ENCODE peak calls at places on chromosomes 12 and 14, in six cellular contexts. X is epithelial cell of prostate, K is endothelial cell, F is kidney epithelial cell, O is left ventricle myocardium inferior, G is heart right ventricle. A is an unnamed sample.

GRCh38 chr12:47744005-47744651 is 14.6 kb downstream of the RAPGEF3 start:
- DNase-seq in O (no peak), G (no peak), F (no peak), X (no peak), K (no peak), A (peak)

GRCh38 chr12:52519826-52520662 is at the start of gene KRT5:
- DNase-seq in O (no peak), G (no peak), F (no peak), K (peak), X (peak), A (peak)

GRCh38 chr14:94345344-94346072 is 22.4 kb upstream of the SERPINA6 start:
- DNase-seq in O (no peak), X (peak), F (peak), G (no peak), K (no peak), A (no peak)

GRCh38 chr12:54701940-54702592 is 53.9 kb upstream of the DCD start:
- DNase-seq in X (no peak), G (no peak), O (no peak), K (no peak), F (no peak), A (no peak)

GRCh38 chr12:6767592-6768384 is 1.6 kb downstream of the PTMS start:
- DNase-seq in G (peak), F (no peak), O (no peak), X (no peak), K (no peak), A (no peak)

GRCh38 chr12:86256169-86256568 is at the start of gene MGAT4C:
- DNase-seq in X (no peak), G (no peak), F (no peak), O (no peak), K (no peak), A (no peak)

GRCh38 chr12:12202105-12202504 is 64.7 kb downstream of the LRP6 start:
- DNase-seq in K (no peak), G (no peak), O (no peak), X (no peak), F (no peak), A (no peak)

GRCh38 chr12:130335517-130336392 is 1.9 kb upstream of the PIWIL1 start:
- DNase-seq in G (peak), K (peak), F (no peak), O (no peak), X (no peak), A (no peak)

GRCh38 chr12:52579468-52580450 is 6.1 kb upstream of the KRT74 start:
- DNase-seq in G (no peak), X (peak), F (no peak), O (no peak), K (no peak), A (no peak)

GRCh38 chr12:51868821-51869489 is 18.9 kb upstream of the ANKRD33 start:
- DNase-seq in G (no peak), O (no peak), X (no peak), K (no peak), F (no peak), A (no peak)

GRCh38 chr14:39265032-39265431 is 31.3 kb downstream of the MIA2 start:
- DNase-seq in O (no peak), F (no peak), K (no peak), G (no peak), X (no peak), A (no peak)

GRCh38 chr14:96051642-96052540 is 12.7 kb downstream of the C14orf132 start:
- DNase-seq in G (no peak), K (no peak), O (no peak), X (no peak), F (no peak), A (no peak)

GRCh38 chr14:74638066-74638465 is 26.0 kb upstream of the LTBP2 start:
- DNase-seq in O (no peak), F (no peak), G (no peak), X (no peak), K (no peak), A (no peak)

GRCh38 chr12:1847411-1847810 is 27.0 kb downstream of the LRTM2 start:
- DNase-seq in O (no peak), F (no peak), G (no peak), K (no peak), X (no peak), A (no peak)

GRCh38 chr12:96578526-96579125 is 89.2 kb downstream of the CFAP54 start:
- DNase-seq in G (peak), K (no peak), X (no peak), O (no peak), F (peak), A (no peak)

GRCh38 chr14:87899228-87899627 is 93.8 kb downstream of the GALC start:
- DNase-seq in K (no peak), X (no peak), G (no peak), F (peak), O (no peak), A (no peak)

GRCh38 chr12:119444462-119445044 is 110.0 kb downstream of the CCDC60 start:
- DNase-seq in X (peak), F (no peak), K (peak), G (peak), O (peak), A (peak)

A was measured in H1.